ENCODE peak calls at places on chromosomes 16 and 17, in six cellular contexts. U is Peyer's patch, P is fibroblast of lung, B is prostate gland, Z is foreskin keratinocyte, H is suprapubic skin. N is an unnamed sample. For H3K4me1, the result is how much of the 10 kb centered on the place peaks cover.

GRCh38 chr17:16935241-16935663 is 36.7 kb downstream of the TNFRSF13B start:
- DNase-seq in P (no peak), U (no peak), Z (peak), B (no peak), H (peak), N (no peak)

GRCh38 chr17:33967608-33968349 is 287.3 kb upstream of the CCL2 start:
- DNase-seq in U (no peak), P (no peak), B (no peak), Z (no peak), H (no peak), N (no peak)

GRCh38 chr16:71479420-71479819 is 9.7 kb downstream of the ZNF19 start:
- DNase-seq in Z (peak), U (no peak), P (no peak), B (no peak), H (no peak), N (no peak)

GRCh38 chr17:40956401-40957254 is 10.1 kb downstream of the KRT39 start:
- DNase-seq in H (no peak), U (no peak), P (peak), B (no peak), Z (peak), N (no peak)

GRCh38 chr16:11632455-11632921 is 35.8 kb upstream of the SNN start:
- DNase-seq in P (peak), B (no peak), Z (no peak), H (no peak), U (no peak), N (peak)

GRCh38 chr17:81342062-81342699 is 47.1 kb upstream of the SLC38A10 start:
- DNase-seq in U (no peak), H (no peak), Z (peak), P (peak), B (no peak), N (no peak)

GRCh38 chr16:49883111-49883829 is 27.4 kb upstream of the ZNF423 start:
- DNase-seq in U (no peak), Z (no peak), P (no peak), H (no peak), B (no peak), N (no peak)

GRCh38 chr16:68370221-68370920 is 59.6 kb downstream of the PRMT7 start:
- DNase-seq in U (no peak), H (no peak), B (no peak), P (no peak), Z (no peak), N (no peak)

GRCh38 chr17:80277751-80278671 is 17.4 kb downstream of the RNF213 start:
- DNase-seq in P (peak), Z (no peak), B (peak), H (no peak), U (no peak), N (no peak)

GRCh38 chr16:12543700-12544476 is 259.8 kb downstream of the CPPED1 start:
- DNase-seq in B (no peak), U (no peak), P (peak), Z (no peak), H (no peak), N (no peak)

GRCh38 chr17:52995127-52995526 is 827.6 kb upstream of the KIF2B start:
- DNase-seq in B (no peak), Z (no peak), H (no peak), U (no peak), P (no peak), N (no peak)

GRCh38 chr16:47713225-47713595 is 252.1 kb downstream of the PHKB start:
- DNase-seq in H (no peak), B (no peak), P (peak), U (no peak), Z (peak), N (no peak)

GRCh38 chr17:49022391-49022941 is 25.3 kb downstream of the IGF2BP1 start:
- DNase-seq in U (no peak), Z (peak), P (peak), H (no peak), B (no peak), N (no peak)

GRCh38 chr16:8675183-8676159 is 1.1 kb downstream of the ABAT start:
- DNase-seq in B (no peak), Z (no peak), H (no peak), P (no peak), U (no peak), N (no peak)

GRCh38 chr17:66654341-66654740 is 180.6 kb upstream of the CACNG5 start:
- DNase-seq in U (no peak), P (peak), H (no peak), Z (peak), B (no peak), N (no peak)

GRCh38 chr17:66647391-66647983 is 187.4 kb upstream of the CACNG5 start:
- DNase-seq in Z (no peak), U (peak), B (no peak), P (no peak), H (no peak), N (no peak)

GRCh38 chr17:66649818-66650489 is 185.0 kb upstream of the CACNG5 start:
- DNase-seq in Z (no peak), H (no peak), P (no peak), U (no peak), B (no peak), N (no peak)

GRCh38 chr17:66652840-66653507 is 181.9 kb upstream of the CACNG5 start:
- DNase-seq in H (no peak), B (no peak), P (peak), Z (peak), U (no peak), N (no peak)

GRCh38 chr17:66650490-66650877 is 184.4 kb upstream of the CACNG5 start:
- DNase-seq in B (no peak), U (no peak), Z (no peak), P (no peak), H (no peak), N (no peak)
- H3K4me1 ChIP-seq in B (under half), U (under half), Z (under half), P (under half), H (under half), N (under half)

GRCh38 chr16:19713697-19714096 is 4.3 kb downstream of the KNOP1 start:
- DNase-seq in B (no peak), U (no peak), P (no peak), H (no peak), Z (no peak), N (no peak)
- H3K4me1 ChIP-seq in B (under half), U (under half), P (under half), H (under half), Z (under half), N (under half)

GRCh38 chr17:57597531-57598453 is 147.3 kb downstream of the CCDC182 start:
- DNase-seq in U (peak), Z (peak), B (peak), H (no peak), P (peak), N (peak)

GRCh38 chr17:57594767-57595166 is 150.3 kb downstream of the CCDC182 start:
- DNase-seq in B (no peak), H (no peak), Z (no peak), U (no peak), P (no peak), N (no peak)

GRCh38 chr17:57595426-57595825 is 149.7 kb downstream of the CCDC182 start:
- DNase-seq in P (no peak), B (no peak), Z (no peak), U (no peak), H (no peak), N (no peak)

GRCh38 chr17:57595942-57596695 is 149.0 kb downstream of the CCDC182 start:
- DNase-seq in U (no peak), Z (no peak), H (no peak), B (no peak), P (no peak), N (no peak)

GRCh38 chr17:57597101-57597500 is 148.0 kb downstream of the CCDC182 start:
- DNase-seq in B (no peak), U (no peak), P (no peak), H (no peak), Z (no peak), N (no peak)
- H3K4me1 ChIP-seq in B (under half), U (under half), P (under half), H (under half), Z (under half), N (under half)

DNA sequence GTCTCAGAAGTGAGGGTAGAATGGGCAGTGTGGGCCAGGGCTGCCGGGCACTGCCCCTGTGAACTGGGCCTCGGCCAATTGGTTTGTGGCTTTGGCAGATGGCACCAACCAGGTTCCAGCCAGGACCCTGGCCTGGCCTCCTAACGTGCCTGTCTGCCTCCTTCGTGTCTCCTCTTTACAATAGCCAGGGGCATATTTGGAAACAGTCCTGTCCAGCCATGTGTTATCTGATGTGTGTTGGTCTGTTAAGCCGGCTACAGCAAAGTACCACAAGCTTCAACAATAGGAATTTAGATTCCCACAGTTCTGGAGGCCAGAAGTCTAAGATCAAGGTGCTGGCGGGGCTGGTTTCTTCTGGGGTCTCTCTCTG is 14.6 kb downstream of the CRISPLD2 start:
- DNase-seq in B (no peak), U (no peak), H (no peak), Z (no peak), P (peak), N (no peak)
- H3K4me1 ChIP-seq in B (under half), U (under half), H (half or more), Z (under half), P (under half), N (under half)

DNA sequence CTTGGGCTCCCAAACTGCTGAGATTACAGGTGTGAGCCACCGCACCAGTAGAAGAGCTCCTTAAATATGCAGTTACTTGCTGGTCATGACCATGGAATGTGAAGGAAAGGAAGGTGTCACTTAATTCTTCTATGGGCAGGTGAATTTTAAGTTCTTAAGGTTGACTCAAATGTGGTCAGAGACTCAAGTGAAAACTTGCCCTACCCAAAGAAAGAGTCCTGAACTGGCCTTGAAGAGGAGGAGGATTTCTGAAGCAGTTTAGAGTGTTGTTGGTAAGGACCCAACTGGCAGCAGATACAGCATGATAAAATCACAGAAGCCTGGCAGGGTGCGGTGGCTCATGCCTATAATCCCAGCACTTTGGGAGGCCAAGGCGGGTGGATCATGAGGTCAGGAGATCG is 29.4 kb downstream of the CHD9 start:
- DNase-seq in H (no peak), U (no peak), B (peak), P (no peak), Z (peak), N (no peak)
- H3K4me1 ChIP-seq in H (half or more), U (under half), B (under half), P (under half), Z (half or more), N (half or more)

DNA sequence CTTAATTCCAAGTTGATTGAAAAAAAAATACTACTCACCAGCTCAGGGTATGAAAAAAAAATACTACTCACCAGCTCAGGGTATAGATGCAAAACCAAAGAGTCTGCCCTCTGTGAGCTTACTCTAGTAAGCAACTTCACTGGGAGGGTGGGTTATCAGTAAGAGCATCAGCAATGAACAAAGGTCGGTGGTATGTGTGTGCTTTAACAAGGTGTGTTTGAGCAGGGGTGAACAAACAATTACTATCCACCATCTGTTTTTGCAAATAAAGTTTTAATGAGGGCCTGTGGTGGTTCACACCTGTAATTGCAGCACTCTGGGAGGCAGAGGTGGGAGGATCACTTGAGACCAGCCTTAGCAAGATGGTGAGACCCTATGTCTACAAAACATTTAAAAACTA is 20.0 kb downstream of the NUFIP2 start:
- DNase-seq in H (no peak), Z (no peak), B (no peak), P (no peak), U (no peak), N (no peak)
- H3K4me1 ChIP-seq in H (under half), Z (under half), B (under half), P (under half), U (under half), N (under half)

GRCh38 chr17:3590768-3591167 is 18.4 kb downstream of the TRPV1 start:
- DNase-seq in Z (no peak), B (no peak), H (no peak), P (no peak), U (no peak), N (no peak)

GRCh38 chr17:3594056-3594810 is 15.0 kb downstream of the TRPV1 start:
- DNase-seq in B (no peak), U (no peak), H (no peak), P (peak), Z (peak), N (peak)

GRCh38 chr17:3593384-3593783 is 15.8 kb downstream of the TRPV1 start:
- DNase-seq in H (no peak), Z (no peak), U (no peak), P (no peak), B (no peak), N (no peak)

GRCh38 chr17:3590231-3590630 is 19.0 kb downstream of the TRPV1 start:
- DNase-seq in H (no peak), B (no peak), Z (no peak), U (no peak), P (no peak), N (no peak)

DNA sequence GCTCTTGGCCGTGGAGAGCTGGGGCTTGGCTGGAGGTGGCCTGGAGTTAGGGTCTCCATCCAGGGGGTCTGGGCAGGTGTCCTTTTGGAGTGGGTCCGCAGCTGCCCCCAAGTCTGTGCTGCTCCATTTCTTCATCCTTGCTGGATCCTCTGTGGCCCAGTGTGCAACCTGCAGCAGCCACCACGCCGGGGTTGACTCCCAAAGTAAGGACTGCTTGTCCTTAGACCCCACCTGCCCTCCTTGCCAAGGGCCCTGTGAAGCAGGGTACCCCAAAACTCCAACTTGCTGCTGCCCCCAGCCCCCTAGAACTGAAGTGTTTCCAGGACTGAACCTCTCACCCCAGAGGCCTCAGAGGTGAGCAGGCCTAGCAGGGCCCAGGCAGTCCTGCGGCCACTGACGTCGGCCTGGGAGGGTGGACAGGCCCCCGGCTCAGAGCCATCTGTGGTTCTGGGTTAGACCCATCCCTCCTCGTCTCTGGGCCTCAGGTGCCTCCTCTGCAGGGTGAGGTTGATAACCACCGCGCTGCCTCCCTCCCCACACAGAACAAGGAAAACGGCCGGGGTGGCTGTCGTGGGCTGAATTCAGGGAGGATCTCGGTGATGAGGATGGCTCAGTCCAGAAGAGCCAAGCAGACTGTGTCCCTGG is 16.9 kb downstream of the TRPV1 start:
- DNase-seq in H (no peak), Z (no peak), B (no peak), U (no peak), P (no peak), N (no peak)
- H3K4me1 ChIP-seq in H (under half), Z (under half), B (under half), U (under half), P (under half), N (under half)

N was measured in right atrium auricular region.